ENCODE peak calls at places on chromosomes 4 and X, in five cellular contexts. J, B, U, R and F are unnamed samples.

GRCh38 chr4:110877728-110878382 is 255.0 kb upstream of the PITX2 start:
- DNase-seq in J (no peak), R (no peak), B (no peak), U (no peak), F (no peak)

GRCh38 chrX:53255738-53256191 is 25.6 kb downstream of the IQSEC2 start:
- DNase-seq in U (no peak), R (no peak), B (no peak), J (no peak), F (no peak)

GRCh38 chrX:107968623-107969022 is 13.5 kb downstream of the TEX13B start:
- DNase-seq in J (no peak), R (no peak), B (no peak), U (no peak), F (no peak)

GRCh38 chr4:151670843-151671242 is 90.0 kb downstream of the GATB start:
- DNase-seq in B (no peak), U (no peak), R (no peak), J (no peak), F (no peak)

GRCh38 chrX:129577473-129577872 is 37.4 kb downstream of the OCRL start:
- DNase-seq in U (no peak), J (peak; percentile 88), R (no peak), B (peak; percentile 22), F (no peak)

GRCh38 chr4:45442466-45442865 is 681.4 kb downstream of the GABRG1 start:
- DNase-seq in J (peak; percentile 0), U (peak; percentile 3), B (no peak), R (no peak), F (no peak)

GRCh38 chrX:100591256-100592051 is 6.7 kb downstream of the TNMD start:
- DNase-seq in R (no peak), J (no peak), B (no peak), U (no peak), F (no peak)

GRCh38 chr4:6364146-6364545 is 94.5 kb downstream of the WFS1 start:
- DNase-seq in U (no peak), B (no peak), R (no peak), J (no peak), F (no peak)

GRCh38 chrX:18833071-18833731 is 125.8 kb downstream of the PPEF1 start:
- DNase-seq in R (no peak), B (no peak), U (no peak), J (no peak), F (no peak)

GRCh38 chr4:132065940-132066495 is 1083.1 kb upstream of the PCDH10 start:
- DNase-seq in B (peak; percentile 23), R (no peak), J (peak; percentile 23), U (no peak), F (no peak)

GRCh38 chrX:103538728-103539127 is 19.4 kb upstream of the RAB40A start:
- DNase-seq in B (no peak), R (no peak), U (no peak), J (peak; percentile 44), F (no peak)

GRCh38 chr4:13891544-13891939 is 264.0 kb upstream of the BOD1L1 start:
- DNase-seq in U (no peak), R (no peak), J (peak; percentile 63), B (no peak), F (no peak)

GRCh38 chr4:86664959-86665358 is 70.8 kb downstream of the PTPN13 start:
- DNase-seq in B (no peak), U (no peak), R (no peak), J (peak; percentile 90), F (no peak)

GRCh38 chr4:2261110-2261852 is 628 bp downstream of the MXD4 start:
- DNase-seq in J (peak; percentile 51), U (peak; percentile 76), B (no peak), R (peak; percentile 86), F (peak; percentile 84)

GRCh38 chr4:8403173-8403753 is 37.3 kb downstream of the ACOX3 start:
- DNase-seq in U (peak; percentile 88), J (peak; percentile 75), R (peak; percentile 79), B (peak; percentile 77), F (peak; percentile 89)

GRCh38 chr4:80202784-80203553 is 5.7 kb downstream of the PRDM8 start:
- DNase-seq in U (no peak), R (peak; percentile 73), B (no peak), J (peak; percentile 23), F (peak; percentile 68)

GRCh38 chr4:135515295-135515694 is 1313.7 kb upstream of the PABPC4L start:
- DNase-seq in U (no peak), B (peak; percentile 26), J (peak; percentile 22), R (no peak), F (no peak)

GRCh38 chr4:124118061-124118460 is 594.5 kb downstream of the ANKRD50 start:
- DNase-seq in J (no peak), U (no peak), R (no peak), B (no peak), F (no peak)